ENCODE peak calls at places on chromosomes 12 and 14, in seven cellular contexts. U, J, V, B, T, Z and I are unnamed samples.

GRCh38 chr14:59576332-59577294 is at the start of gene CCDC175:
- DNase-seq in Z (peak; percentile 79), V (peak; percentile 98), U (no peak), T (peak; percentile 79), J (peak; percentile 63), B (peak; percentile 72), I (peak; percentile 56)

GRCh38 chr14:105195051-105195450 is 13.9 kb upstream of the NUDT14 start:
- DNase-seq in U (no peak), V (no peak), Z (no peak), J (no peak), T (no peak), B (no peak), I (no peak)

GRCh38 chr14:61489002-61489401 is 167.6 kb downstream of the PRKCH start:
- DNase-seq in V (no peak), Z (no peak), B (peak; percentile 94), U (no peak), J (no peak), T (no peak), I (no peak)

GRCh38 chr14:41609704-41610183 is 3.1 kb downstream of the LRFN5 start:
- DNase-seq in U (no peak), T (peak; percentile 79), J (no peak), V (peak; percentile 89), B (no peak), Z (no peak), I (no peak)

GRCh38 chr12:42935756-42936155 is 346.2 kb upstream of the PRICKLE1 start:
- DNase-seq in U (no peak), V (no peak), J (no peak), B (no peak), T (no peak), Z (no peak), I (no peak)

GRCh38 chr14:23539209-23539866 is 12.2 kb downstream of the ZFHX2 start:
- DNase-seq in U (no peak), V (peak; percentile 96), T (peak; percentile 49), J (no peak), B (no peak), Z (no peak), I (no peak)

GRCh38 chr12:82299617-82300016 is 58.6 kb downstream of the CCDC59 start:
- DNase-seq in T (peak; percentile 38), Z (no peak), J (no peak), B (peak; percentile 88), V (peak; percentile 52), U (no peak), I (no peak)

GRCh38 chr12:93186131-93186530 is 191.6 kb upstream of the NUDT4 start:
- DNase-seq in U (no peak), V (no peak), B (no peak), T (peak; percentile 68), Z (no peak), J (no peak), I (no peak)

GRCh38 chr12:109510196-109510595 is 32.8 kb downstream of the UBE3B start:
- DNase-seq in T (no peak), Z (no peak), J (no peak), U (no peak), V (no peak), B (no peak), I (no peak)

GRCh38 chr14:65749287-65749686 is 336.8 kb downstream of the FUT8 start:
- DNase-seq in V (no peak), J (no peak), T (no peak), Z (no peak), U (no peak), B (no peak), I (no peak)

GRCh38 chr14:37063467-37064240 is 108.8 kb downstream of the SLC25A21 start:
- DNase-seq in J (no peak), Z (no peak), T (no peak), U (no peak), B (no peak), V (no peak), I (no peak)

GRCh38 chr12:127555071-127555470 is 711.9 kb upstream of the TMEM132C start:
- DNase-seq in U (no peak), B (no peak), V (no peak), T (no peak), J (no peak), Z (no peak), I (no peak)

GRCh38 chr12:113112043-113112899 is 23.3 kb downstream of the RASAL1 start:
- DNase-seq in Z (no peak), V (no peak), U (no peak), J (no peak), B (no peak), T (no peak), I (no peak)

GRCh38 chr12:52168019-52168717 is 23.6 kb downstream of the KRT80 start:
- DNase-seq in J (no peak), B (peak; percentile 98), Z (no peak), U (peak; percentile 50), V (no peak), T (no peak), I (no peak)

GRCh38 chr12:19034937-19035336 is 94.6 kb upstream of the PLEKHA5 start:
- DNase-seq in B (no peak), V (no peak), U (no peak), T (no peak), J (no peak), Z (no peak), I (no peak)

GRCh38 chr12:11779286-11779685 is 129.8 kb downstream of the ETV6 start:
- DNase-seq in B (no peak), Z (no peak), V (no peak), J (no peak), U (no peak), T (peak; percentile 93), I (no peak)

GRCh38 chr12:96571101-96571862 is 81.9 kb downstream of the CFAP54 start:
- DNase-seq in B (peak; percentile 2), V (no peak), U (no peak), Z (no peak), J (peak; percentile 67), T (no peak), I (no peak)

GRCh38 chr12:10221846-10222245 is 9.2 kb downstream of the GABARAPL1 start:
- DNase-seq in V (no peak), B (no peak), Z (no peak), J (no peak), U (no peak), T (no peak), I (no peak)

DNA sequence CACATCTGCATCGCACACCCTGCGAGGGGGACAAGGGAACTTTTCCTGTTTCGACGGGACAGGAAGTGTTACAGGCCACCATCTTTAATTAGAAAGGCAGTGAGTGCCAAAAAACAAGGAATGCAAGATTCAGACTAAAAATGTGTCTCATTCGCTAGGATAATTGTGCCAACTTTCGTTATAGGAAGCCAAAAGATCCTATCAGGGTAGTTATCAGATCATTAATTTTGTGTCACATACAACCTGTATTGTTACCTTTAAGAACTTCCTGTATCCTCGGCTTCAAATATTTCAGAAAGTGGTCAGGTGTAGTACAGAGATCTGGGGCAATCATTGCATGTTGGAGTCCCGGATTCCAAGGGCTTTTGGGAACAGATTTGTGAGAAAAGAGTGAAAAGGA is 19.2 kb upstream of the MGP start:
- DNase-seq in B (no peak), T (no peak), J (no peak), Z (no peak), U (no peak), V (no peak), I (no peak)
- H3K4me3 ChIP-seq in B (no peak overlapping the region), T (no peak overlapping the region), J (no peak overlapping the region), Z (no peak overlapping the region), U (no peak overlapping the region), V (no peak overlapping the region), I (no peak overlapping the region)

GRCh38 chr14:45698462-45699134 is 445.6 kb upstream of the MIS18BP1 start:
- DNase-seq in Z (no peak), V (no peak), U (no peak), B (peak; percentile 75), J (no peak), T (no peak), I (no peak)

DNA sequence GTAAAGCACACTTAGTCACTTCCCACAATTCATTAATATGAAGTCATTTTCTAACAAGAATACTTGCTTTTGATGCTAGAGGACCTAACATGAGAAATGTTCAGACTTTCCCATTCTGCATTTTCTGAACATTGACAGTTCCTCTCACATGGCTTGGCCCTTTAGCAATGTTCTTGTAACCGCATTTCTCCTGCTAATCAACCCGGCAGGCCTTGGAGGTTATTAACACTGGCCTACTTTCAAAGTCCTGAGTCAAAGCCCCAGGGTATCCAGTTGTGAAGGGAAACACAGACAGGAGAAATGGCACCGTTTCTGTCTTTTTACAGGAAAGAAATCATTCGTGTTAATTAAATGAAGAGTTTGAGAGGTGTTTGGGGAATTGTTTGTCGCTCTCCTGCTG is 446.4 kb upstream of the MIS18BP1 start:
- DNase-seq in Z (no peak), V (no peak), B (no peak), J (no peak), U (no peak), T (no peak), I (no peak)
- H3K4me3 ChIP-seq in Z (no peak overlapping the region), V (no peak overlapping the region), B (no peak overlapping the region), J (no peak overlapping the region), U (no peak overlapping the region), T (no peak overlapping the region), I (no peak overlapping the region)

GRCh38 chr12:57452937-57453509 is 2.1 kb upstream of the INHBE start:
- DNase-seq in V (peak; percentile 95), U (no peak), J (no peak), T (peak; percentile 82), Z (peak; percentile 77), B (no peak), I (no peak)
- H3K4me3 ChIP-seq in V (no peak overlapping the region), U (no peak overlapping the region), J (no peak overlapping the region), T (no peak overlapping the region), Z (no peak overlapping the region), B (no peak overlapping the region), I (no peak overlapping the region)

DNA sequence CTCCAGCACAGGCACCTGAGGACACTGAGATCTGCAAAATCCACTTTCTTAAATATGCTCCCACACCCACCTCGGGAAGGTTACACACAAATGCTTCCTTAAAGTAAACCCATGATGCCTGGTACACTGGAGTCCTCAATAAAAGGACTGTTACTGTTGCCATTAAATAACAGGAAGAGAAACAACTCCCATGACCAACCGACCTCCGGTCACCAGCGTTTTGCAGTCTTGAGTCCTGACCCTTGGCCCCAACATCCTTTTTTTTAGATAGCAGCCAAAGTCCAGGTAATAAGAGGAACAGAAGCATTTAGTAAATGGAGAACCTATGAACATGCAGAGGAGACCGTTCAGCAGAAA is 42.4 kb downstream of the ITPK1 start:
- DNase-seq in B (no peak), T (no peak), V (no peak), U (no peak), J (no peak), Z (no peak), I (no peak)
- H3K4me3 ChIP-seq in B (no peak overlapping the region), T (no peak overlapping the region), V (no peak overlapping the region), U (no peak overlapping the region), J (no peak overlapping the region), Z (no peak overlapping the region), I (no peak overlapping the region)

GRCh38 chr14:64566651-64567122 is 16.9 kb downstream of the PPP1R36 start:
- DNase-seq in B (no peak), V (peak; percentile 47), J (no peak), Z (no peak), U (no peak), T (peak; percentile 40), I (no peak)
- H3K4me3 ChIP-seq in B (no peak overlapping the region), V (no peak overlapping the region), J (no peak overlapping the region), Z (no peak overlapping the region), U (no peak overlapping the region), T (no peak overlapping the region), I (no peak overlapping the region)